ENCODE peak calls at places on chromosome 11, in seven cellular contexts. R is GM12865, T is HCT116, U is OCI-LY7, Q is BJ, Y is Panc1, N is H1. L is an unnamed sample.

GRCh38 chr11:34640050-34640971 is 19.4 kb downstream of the EHF start:
- DNase-seq in R (no peak), T (no peak), U (no peak), Q (no peak), Y (no peak), N (no peak), L (peak)

GRCh38 chr11:64745219-64745522 is 1.2 kb upstream of the RASGRP2 start:
- DNase-seq in R (peak), T (no peak), U (peak), Q (no peak), Y (no peak), N (peak), L (no peak)

GRCh38 chr11:131640320-131640719 is 269.9 kb downstream of the NTM start:
- DNase-seq in R (no peak), T (no peak), U (no peak), Q (no peak), Y (no peak), N (no peak), L (no peak)

GRCh38 chr11:93054279-93054678 is 84.8 kb downstream of the MTNR1B start:
- DNase-seq in R (no peak), T (no peak), U (no peak), Q (no peak), Y (no peak), N (no peak), L (no peak)

GRCh38 chr11:24509114-24509513 is 12.3 kb downstream of the LUZP2 start:
- DNase-seq in R (no peak), T (no peak), U (no peak), Q (no peak), Y (no peak), N (no peak), L (no peak)

GRCh38 chr11:19161651-19162050 is 40.1 kb downstream of the CSRP3 start:
- DNase-seq in R (no peak), T (no peak), U (no peak), Q (no peak), Y (no peak), N (no peak), L (no peak)

GRCh38 chr11:74701351-74701750 is 29.9 kb downstream of the CHRDL2 start:
- DNase-seq in R (peak), T (peak), U (peak), Q (no peak), Y (no peak), N (peak), L (no peak)

GRCh38 chr11:57551941-57552340 is 14.5 kb downstream of the SMTNL1 start:
- DNase-seq in R (no peak), T (no peak), U (no peak), Q (no peak), Y (no peak), N (no peak), L (peak)

GRCh38 chr11:69295995-69296889 is 2.3 kb downstream of the MYEOV start:
- DNase-seq in R (no peak), T (no peak), U (peak), Q (no peak), Y (no peak), N (no peak), L (no peak)

GRCh38 chr11:103633037-103633788 is 403.2 kb upstream of the DDI1 start:
- DNase-seq in R (no peak), T (no peak), U (no peak), Q (peak), Y (no peak), N (no peak), L (no peak)

GRCh38 chr11:108216988-108217387 is 5.5 kb downstream of the NPAT start:
- DNase-seq in R (no peak), T (no peak), U (no peak), Q (no peak), Y (no peak), N (no peak), L (no peak)

GRCh38 chr11:23924226-23924625 is 572.6 kb upstream of the LUZP2 start:
- DNase-seq in R (no peak), T (no peak), U (no peak), Q (no peak), Y (no peak), N (no peak), L (no peak)

GRCh38 chr11:78417888-78418583 is 416 bp upstream of the GAB2 start:
- DNase-seq in R (peak), T (peak), U (peak), Q (no peak), Y (no peak), N (peak), L (peak)

GRCh38 chr11:31045335-31045734 is 324.2 kb downstream of the DCDC1 start:
- DNase-seq in R (peak), T (peak), U (no peak), Q (no peak), Y (no peak), N (no peak), L (no peak)

GRCh38 chr11:45158210-45158644 is 11.8 kb downstream of the PRDM11 start:
- DNase-seq in R (no peak), T (no peak), U (no peak), Q (no peak), Y (no peak), N (no peak), L (no peak)

GRCh38 chr11:19868281-19868821 is 155.7 kb downstream of the NAV2 start:
- DNase-seq in R (no peak), T (no peak), U (no peak), Q (peak), Y (no peak), N (no peak), L (no peak)

GRCh38 chr11:70661763-70662501 is 263.6 kb downstream of the CTTN start:
- DNase-seq in R (no peak), T (no peak), U (no peak), Q (no peak), Y (no peak), N (peak), L (no peak)

GRCh38 chr11:30635401-30635989 is 49.3 kb upstream of the MPPED2 start:
- DNase-seq in R (no peak), T (no peak), U (no peak), Q (no peak), Y (no peak), N (peak), L (no peak)

GRCh38 chr11:129573161-129573560 is 197.5 kb downstream of the BARX2 start:
- DNase-seq in R (no peak), T (no peak), U (no peak), Q (no peak), Y (no peak), N (no peak), L (no peak)

GRCh38 chr11:86499723-86500129 is 125.0 kb downstream of the CCDC81 start:
- DNase-seq in R (no peak), T (no peak), U (no peak), Q (no peak), Y (no peak), N (no peak), L (no peak)

GRCh38 chr11:128898580-128899344 is 7.6 kb downstream of the KCNJ5 start:
- DNase-seq in R (no peak), T (no peak), U (no peak), Q (no peak), Y (no peak), N (no peak), L (peak)

DNA sequence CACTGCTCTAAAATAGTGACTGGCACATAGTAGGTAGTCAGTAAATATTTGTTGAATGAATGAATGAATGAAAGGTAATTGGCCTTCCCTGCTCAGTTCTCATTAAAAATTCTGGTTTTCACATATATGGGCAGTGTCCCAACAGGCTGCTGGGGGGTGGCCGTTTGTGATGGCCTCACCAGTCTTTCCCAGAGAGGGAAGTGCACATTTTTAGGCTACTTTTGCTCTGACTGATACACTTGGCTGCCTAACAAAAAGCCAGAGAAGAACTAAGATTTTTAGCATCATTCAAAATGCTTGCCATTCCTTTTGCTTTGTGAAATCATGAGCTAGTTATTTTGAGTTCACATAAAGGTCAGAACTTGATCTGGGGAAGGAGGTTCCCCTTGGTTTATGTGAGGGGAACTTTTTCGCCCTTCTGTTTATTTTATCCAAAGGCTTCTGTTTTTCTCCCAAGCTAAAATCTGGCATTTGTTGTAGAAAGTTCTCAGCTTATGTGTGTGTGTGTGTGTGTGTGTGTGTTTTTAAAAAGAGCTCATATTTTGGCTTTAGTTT is 83.1 kb downstream of the PTPRJ start:
- DNase-seq in R (no peak), T (peak), U (no peak), Q (peak), Y (no peak), N (no peak), L (no peak)
- H3K4me3 ChIP-seq in R (no peak), T (peak), U (no peak), Q (no peak), Y (no peak), N (no peak), L (no peak)

GRCh38 chr11:72589802-72590761 is 84.1 kb downstream of the PDE2A start:
- DNase-seq in R (peak), T (no peak), U (peak), Q (no peak), Y (no peak), N (peak), L (peak)
- TF ChIP-seq CTCF in R (peak), T (peak), U (peak), Q (peak), Y (peak), N (peak), L (peak)

GRCh38 chr11:2267306-2267861 is 3.0 kb downstream of the ASCL2 start:
- DNase-seq in R (no peak), T (no peak), U (no peak), Q (no peak), Y (no peak), N (no peak), L (no peak)

GRCh38 chr11:2270322-2271076 is at the start of gene ASCL2:
- DNase-seq in R (no peak), T (no peak), U (no peak), Q (no peak), Y (no peak), N (no peak), L (no peak)

GRCh38 chr11:2269601-2270321 is 627 bp downstream of the ASCL2 start:
- DNase-seq in R (no peak), T (no peak), U (no peak), Q (no peak), Y (no peak), N (peak), L (peak)

GRCh38 chr11:2267871-2268825 is 2.2 kb downstream of the ASCL2 start:
- DNase-seq in R (no peak), T (no peak), U (no peak), Q (no peak), Y (no peak), N (no peak), L (no peak)

GRCh38 chr11:2268911-2269600 is 1.3 kb downstream of the ASCL2 start:
- DNase-seq in R (no peak), T (no peak), U (no peak), Q (no peak), Y (no peak), N (peak), L (peak)
- H3K4me3 ChIP-seq in R (no peak), T (peak), U (peak), Q (peak), Y (peak), N (peak), L (peak)

DNA sequence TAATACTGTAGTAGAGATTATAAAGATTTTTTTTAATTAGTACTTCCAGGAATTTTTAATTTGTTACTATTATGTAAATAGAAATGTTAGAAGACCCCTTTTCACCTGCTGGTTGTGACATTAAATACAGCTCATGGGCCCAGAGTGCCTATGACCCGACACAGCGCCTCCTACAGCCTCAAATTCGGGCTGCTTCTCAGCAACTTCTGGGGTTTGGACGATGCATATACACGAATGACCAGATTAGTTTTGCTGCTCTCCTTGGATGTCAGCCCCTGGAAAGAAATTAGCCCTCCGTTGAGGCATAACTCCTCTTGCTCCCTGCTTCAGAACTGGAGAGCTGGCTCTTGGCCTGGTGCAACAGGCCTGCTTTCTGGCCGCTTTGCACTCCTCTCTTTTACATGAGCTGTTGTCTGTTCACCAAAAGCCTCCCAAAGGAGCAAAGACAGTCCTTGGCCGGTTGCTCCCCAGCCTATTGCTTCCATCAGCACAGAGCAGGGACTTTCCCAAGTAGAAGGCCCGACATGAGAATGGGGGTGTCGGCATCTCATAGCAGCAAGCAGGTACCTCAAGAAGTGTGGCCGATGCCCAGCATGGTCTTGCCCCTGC is 3.3 kb downstream of the TECTA start:
- DNase-seq in R (peak), T (no peak), U (no peak), Q (no peak), Y (no peak), N (peak), L (no peak)
- TF ChIP-seq CTCF in R (no peak), T (no peak), U (peak), Q (no peak), Y (peak), N (peak), L (no peak)

DNA sequence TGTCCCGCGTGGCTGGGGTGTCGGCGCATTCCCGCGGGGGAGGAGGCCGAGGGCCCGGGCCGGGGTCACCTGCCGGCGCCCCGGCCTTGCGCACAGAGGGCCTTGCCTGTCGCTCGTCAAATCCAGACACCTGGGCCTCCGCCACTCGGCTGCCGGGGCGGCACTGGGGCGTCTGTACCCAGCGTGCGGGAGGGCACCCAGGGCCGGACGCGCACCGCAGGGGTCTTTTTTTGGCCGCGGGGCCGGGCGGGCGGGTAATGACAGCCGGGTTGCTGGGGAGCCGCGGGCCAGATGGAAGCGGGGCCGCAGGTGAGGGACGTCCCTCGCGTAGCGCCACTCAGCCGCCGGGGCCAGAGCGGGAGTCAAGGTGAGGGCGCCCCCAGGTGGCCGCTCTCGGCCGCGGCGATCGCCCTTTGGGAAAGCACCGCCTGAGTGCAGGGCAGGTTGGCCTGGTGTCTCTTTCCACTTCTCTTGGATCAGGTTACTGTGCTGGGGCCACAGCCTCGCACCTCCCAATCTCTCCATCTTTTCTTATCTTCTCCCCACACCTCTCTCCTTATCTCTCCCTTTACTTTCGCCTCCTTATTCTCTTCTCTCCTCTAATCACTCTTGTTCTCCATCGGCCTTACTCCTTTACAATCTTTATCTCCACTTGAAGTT is 3.5 kb downstream of the PHLDB1 start:
- DNase-seq in R (peak), T (no peak), U (peak), Q (no peak), Y (no peak), N (peak), L (peak)
- H3K4me3 ChIP-seq in R (no peak), T (no peak), U (no peak), Q (peak), Y (peak), N (peak), L (peak)

GRCh38 chr11:61626580-61627380 is 45.9 kb upstream of the SYT7 start:
- DNase-seq in R (no peak), T (no peak), U (no peak), Q (no peak), Y (no peak), N (peak), L (peak)
- TF ChIP-seq CTCF in R (no peak), T (peak), U (no peak), Q (no peak), Y (no peak), N (peak), L (no peak)

DNA sequence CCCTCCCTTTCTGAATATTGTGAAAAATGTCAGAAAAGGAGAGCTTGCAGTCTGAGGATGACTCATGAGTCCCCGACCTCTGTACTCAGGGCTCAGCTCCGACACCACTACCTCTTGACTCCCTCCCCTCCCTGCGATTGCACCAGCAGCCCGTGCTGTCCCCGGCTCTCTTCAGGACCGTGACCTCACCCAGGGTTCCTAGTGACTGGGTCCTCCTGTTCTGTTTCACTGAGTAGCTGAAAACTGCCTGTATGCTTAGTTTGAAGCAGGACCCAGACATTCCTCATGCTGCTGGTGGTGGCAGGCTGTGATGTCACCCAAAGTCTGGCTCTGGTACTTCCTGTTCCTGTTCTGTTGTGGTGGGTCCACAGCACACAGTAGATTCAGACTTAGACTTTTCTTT is 11.7 kb downstream of the PHRF1 start:
- DNase-seq in R (no peak), T (no peak), U (no peak), Q (no peak), Y (no peak), N (no peak), L (no peak)
- H3K4me3 ChIP-seq in R (no peak), T (no peak), U (no peak), Q (no peak), Y (no peak), N (no peak), L (no peak)